ENCODE peak calls at places on chromosomes 11 and 22, in five cellular contexts. One of them, this sample, is unnamed.

GRCh38 chr11:119874660-119875238 is 145.7 kb upstream of the NECTIN1 start:
- DNase-seq in bronchial epithelial cell: no peak
- DNase-seq in GM12865: no peak
- DNase-seq in CD4-positive, alpha-beta T cell: no peak
- DNase-seq in type B pancreatic cell: no peak
- DNase-seq in this sample: no peak

GRCh38 chr22:32801436-32802290 is at the start of gene TIMP3:
- DNase-seq in bronchial epithelial cell: no peak
- DNase-seq in GM12865: no peak
- DNase-seq in CD4-positive, alpha-beta T cell: no peak
- DNase-seq in type B pancreatic cell: peak; percentile 83
- DNase-seq in this sample: peak; percentile 8

GRCh38 chr11:19451609-19452008 is 210.9 kb upstream of the E2F8 start:
- DNase-seq in bronchial epithelial cell: no peak
- DNase-seq in GM12865: no peak
- DNase-seq in CD4-positive, alpha-beta T cell: no peak
- DNase-seq in type B pancreatic cell: no peak
- DNase-seq in this sample: no peak

GRCh38 chr11:44628730-44629361 is 63.4 kb downstream of the CD82 start:
- DNase-seq in bronchial epithelial cell: no peak
- DNase-seq in GM12865: no peak
- DNase-seq in CD4-positive, alpha-beta T cell: no peak
- DNase-seq in type B pancreatic cell: peak; percentile 52
- DNase-seq in this sample: no peak

GRCh38 chr11:68302256-68303054 is 9.9 kb upstream of the LRP5 start:
- DNase-seq in bronchial epithelial cell: peak; percentile 54
- DNase-seq in GM12865: no peak
- DNase-seq in CD4-positive, alpha-beta T cell: no peak
- DNase-seq in type B pancreatic cell: no peak
- DNase-seq in this sample: no peak

GRCh38 chr11:69819109-69819490 is at the start of gene FGF3:
- DNase-seq in bronchial epithelial cell: no peak
- DNase-seq in GM12865: no peak
- DNase-seq in CD4-positive, alpha-beta T cell: no peak
- DNase-seq in type B pancreatic cell: no peak
- DNase-seq in this sample: no peak

GRCh38 chr11:77395460-77396175 is 78.3 kb downstream of the PAK1 start:
- DNase-seq in bronchial epithelial cell: peak; percentile 58
- DNase-seq in GM12865: no peak
- DNase-seq in CD4-positive, alpha-beta T cell: no peak
- DNase-seq in type B pancreatic cell: no peak
- DNase-seq in this sample: no peak

GRCh38 chr11:75946531-75947530 is 131.8 kb downstream of the UVRAG start:
- DNase-seq in bronchial epithelial cell: peak; percentile 23
- DNase-seq in GM12865: no peak
- DNase-seq in CD4-positive, alpha-beta T cell: no peak
- DNase-seq in type B pancreatic cell: no peak
- DNase-seq in this sample: no peak

GRCh38 chr22:49770454-49771265 is 57.0 kb downstream of the BRD1 start:
- DNase-seq in bronchial epithelial cell: no peak
- DNase-seq in GM12865: no peak
- DNase-seq in CD4-positive, alpha-beta T cell: no peak
- DNase-seq in type B pancreatic cell: no peak
- DNase-seq in this sample: peak; percentile 34

GRCh38 chr11:2991477-2992233 is 474 bp downstream of the NAP1L4 start:
- DNase-seq in bronchial epithelial cell: no peak
- DNase-seq in GM12865: peak; percentile 29
- DNase-seq in CD4-positive, alpha-beta T cell: peak; percentile 14
- DNase-seq in type B pancreatic cell: no peak
- DNase-seq in this sample: peak; percentile 59

GRCh38 chr22:46678003-46678657 is 57.9 kb downstream of the GRAMD4 start:
- DNase-seq in bronchial epithelial cell: no peak
- DNase-seq in GM12865: no peak
- DNase-seq in CD4-positive, alpha-beta T cell: no peak
- DNase-seq in type B pancreatic cell: no peak
- DNase-seq in this sample: peak; percentile 32

GRCh38 chr11:64842851-64843841 is 1.3 kb downstream of the CDC42BPG start:
- DNase-seq in bronchial epithelial cell: peak; percentile 91
- DNase-seq in GM12865: no peak
- DNase-seq in CD4-positive, alpha-beta T cell: no peak
- DNase-seq in type B pancreatic cell: no peak
- DNase-seq in this sample: no peak

GRCh38 chr11:9203715-9204311 is 61.3 kb downstream of the DENND5A start:
- DNase-seq in bronchial epithelial cell: no peak
- DNase-seq in GM12865: peak; percentile 29
- DNase-seq in CD4-positive, alpha-beta T cell: peak; percentile 3
- DNase-seq in type B pancreatic cell: no peak
- DNase-seq in this sample: peak; percentile 13

GRCh38 chr11:116082256-116082655 is 578.0 kb upstream of the CADM1 start:
- DNase-seq in bronchial epithelial cell: no peak
- DNase-seq in GM12865: no peak
- DNase-seq in CD4-positive, alpha-beta T cell: no peak
- DNase-seq in type B pancreatic cell: no peak
- DNase-seq in this sample: no peak

GRCh38 chr11:79055866-79056632 is 384.8 kb downstream of the TENM4 start:
- DNase-seq in bronchial epithelial cell: no peak
- DNase-seq in GM12865: no peak
- DNase-seq in CD4-positive, alpha-beta T cell: no peak
- DNase-seq in type B pancreatic cell: no peak
- DNase-seq in this sample: no peak
- TF ChIP-seq CTCF in bronchial epithelial cell: no peak
- TF ChIP-seq CTCF in GM12865: no peak
- TF ChIP-seq CTCF in CD4-positive, alpha-beta T cell: no peak
- TF ChIP-seq CTCF in type B pancreatic cell: no peak
- TF ChIP-seq CTCF in this sample: no peak

GRCh38 chr11:128448487-128448886 is 138.9 kb downstream of the ETS1 start:
- DNase-seq in bronchial epithelial cell: peak; percentile 94
- DNase-seq in GM12865: no peak
- DNase-seq in CD4-positive, alpha-beta T cell: no peak
- DNase-seq in type B pancreatic cell: no peak
- DNase-seq in this sample: no peak
- TF ChIP-seq CTCF in bronchial epithelial cell: peak; percentile 43
- TF ChIP-seq CTCF in GM12865: no peak
- TF ChIP-seq CTCF in CD4-positive, alpha-beta T cell: no peak
- TF ChIP-seq CTCF in type B pancreatic cell: no peak
- TF ChIP-seq CTCF in this sample: no peak

DNA sequence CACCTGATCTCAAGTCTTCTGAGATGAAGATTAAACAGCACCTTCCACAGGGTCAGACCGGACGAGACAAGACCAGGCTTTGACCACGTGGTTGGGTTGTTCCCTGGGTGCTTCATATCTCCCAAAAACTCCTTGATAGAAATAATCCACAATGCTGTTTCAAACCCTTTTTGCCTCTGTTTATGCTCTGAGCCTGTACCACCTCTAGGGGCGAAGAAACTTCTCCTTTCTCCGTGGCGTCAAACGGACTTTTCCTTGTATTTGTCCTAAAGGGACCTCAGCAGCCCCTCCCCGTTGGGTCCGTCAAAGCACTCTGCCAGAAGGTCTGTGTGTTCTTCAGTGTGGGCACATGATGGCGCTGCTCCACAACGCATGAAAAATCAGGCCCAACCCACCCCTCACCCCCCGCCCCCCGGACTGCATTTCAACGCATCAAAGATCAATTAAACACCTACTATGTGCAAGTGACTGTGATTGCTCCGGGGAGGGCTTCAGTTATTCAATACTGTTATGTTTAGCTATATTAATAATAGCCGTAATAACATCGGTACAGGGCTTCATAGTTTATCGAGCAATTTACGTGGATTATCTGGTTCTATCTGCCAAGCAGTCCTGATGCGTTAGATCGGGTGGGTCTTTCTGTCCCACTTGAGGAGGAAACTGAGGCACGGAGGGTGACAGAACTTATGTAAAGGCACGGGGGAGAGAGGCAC is 17.3 kb upstream of the EIF3D start:
- DNase-seq in bronchial epithelial cell: peak; percentile 23
- DNase-seq in GM12865: peak; percentile 44
- DNase-seq in CD4-positive, alpha-beta T cell: no peak
- DNase-seq in type B pancreatic cell: no peak
- DNase-seq in this sample: peak; percentile 61
- TF ChIP-seq CTCF in bronchial epithelial cell: peak; percentile 56
- TF ChIP-seq CTCF in GM12865: peak; percentile 51
- TF ChIP-seq CTCF in CD4-positive, alpha-beta T cell: no peak
- TF ChIP-seq CTCF in type B pancreatic cell: peak; percentile 86
- TF ChIP-seq CTCF in this sample: peak; percentile 80

GRCh38 chr22:24706732-24707476 is 67.6 kb downstream of the PIWIL3 start:
- DNase-seq in bronchial epithelial cell: no peak
- DNase-seq in GM12865: no peak
- DNase-seq in CD4-positive, alpha-beta T cell: no peak
- DNase-seq in type B pancreatic cell: no peak
- DNase-seq in this sample: peak; percentile 13

GRCh38 chr22:24707477-24707816 is 67.1 kb downstream of the PIWIL3 start:
- DNase-seq in bronchial epithelial cell: no peak
- DNase-seq in GM12865: no peak
- DNase-seq in CD4-positive, alpha-beta T cell: no peak
- DNase-seq in type B pancreatic cell: no peak
- DNase-seq in this sample: no peak

GRCh38 chr22:24703101-24703500 is 71.4 kb downstream of the PIWIL3 start:
- DNase-seq in bronchial epithelial cell: no peak
- DNase-seq in GM12865: no peak
- DNase-seq in CD4-positive, alpha-beta T cell: no peak
- DNase-seq in type B pancreatic cell: no peak
- DNase-seq in this sample: no peak

DNA sequence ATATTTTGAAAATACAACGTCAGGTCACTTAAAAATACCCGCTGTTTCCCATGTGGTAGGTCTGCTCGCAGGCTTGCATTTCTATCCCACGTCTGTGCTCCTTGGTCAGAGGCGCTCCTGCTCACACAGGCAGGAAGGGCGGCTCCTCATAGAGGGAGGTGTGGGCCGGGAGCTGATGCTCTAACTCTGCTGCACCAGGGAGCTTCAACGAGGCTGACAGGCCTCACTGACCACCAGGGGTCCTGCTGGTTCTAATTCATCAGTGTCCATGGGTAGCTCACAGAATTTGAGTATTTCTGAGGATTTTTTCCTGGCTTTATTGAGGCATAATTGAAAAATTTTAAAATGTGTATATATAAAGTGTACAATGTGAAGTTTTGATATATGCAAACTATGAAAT is 68.5 kb downstream of the PIWIL3 start:
- DNase-seq in bronchial epithelial cell: no peak
- DNase-seq in GM12865: no peak
- DNase-seq in CD4-positive, alpha-beta T cell: no peak
- DNase-seq in type B pancreatic cell: no peak
- DNase-seq in this sample: no peak
- TF ChIP-seq CTCF in bronchial epithelial cell: no peak
- TF ChIP-seq CTCF in GM12865: no peak
- TF ChIP-seq CTCF in CD4-positive, alpha-beta T cell: no peak
- TF ChIP-seq CTCF in type B pancreatic cell: no peak
- TF ChIP-seq CTCF in this sample: no peak